ENCODE peak calls at places on chromosomes 3 and 15, in eight cellular contexts. K, C, M, L, T, Q, F and I are unnamed samples.
A peak's percentile ranks its signal among the peaks of the same experiment; 100 is the strongest.

GRCh38 chr3:141659821-141660597 is 78.1 kb upstream of the RNF7 start:
- DNase-seq in K (no peak), C (peak; percentile 49), M (no peak), L (no peak), T (no peak), Q (no peak), F (peak; percentile 83), I (peak; percentile 46)

GRCh38 chr3:188465311-188465710 is 311.4 kb downstream of the LPP start:
- DNase-seq in K (no peak), C (no peak), M (no peak), L (no peak), T (no peak), Q (no peak), F (no peak), I (no peak)

GRCh38 chr3:14468621-14468981 is 66.2 kb downstream of the SLC6A6 start:
- DNase-seq in K (no peak), C (no peak), M (no peak), L (no peak), T (no peak), Q (no peak), F (no peak), I (no peak)

GRCh38 chr3:139541156-139541897 is 1.8 kb upstream of the RBP1 start:
- DNase-seq in K (no peak), C (no peak), M (no peak), L (no peak), T (no peak), Q (no peak), F (no peak), I (no peak)

GRCh38 chr3:187673012-187673411 is 2.8 kb upstream of the SST start:
- DNase-seq in K (no peak), C (no peak), M (no peak), L (no peak), T (no peak), Q (no peak), F (no peak), I (no peak)

GRCh38 chr15:92112180-92112579 is 258.7 kb downstream of the SLCO3A1 start:
- DNase-seq in K (no peak), C (no peak), M (no peak), L (no peak), T (no peak), Q (no peak), F (no peak), I (no peak)

GRCh38 chr3:75035146-75035545 is 420.7 kb upstream of the CNTN3 start:
- DNase-seq in K (no peak), C (no peak), M (no peak), L (no peak), T (no peak), Q (no peak), F (no peak), I (no peak)

GRCh38 chr3:69079269-69080159 is 651 bp downstream of the UBA3 start:
- DNase-seq in K (no peak), C (no peak), M (no peak), L (no peak), T (peak; percentile 7), Q (no peak), F (peak; percentile 72), I (no peak)

GRCh38 chr3:27311400-27311799 is 57.8 kb downstream of the NEK10 start:
- DNase-seq in K (no peak), C (no peak), M (no peak), L (no peak), T (no peak), Q (no peak), F (no peak), I (no peak)

DNA sequence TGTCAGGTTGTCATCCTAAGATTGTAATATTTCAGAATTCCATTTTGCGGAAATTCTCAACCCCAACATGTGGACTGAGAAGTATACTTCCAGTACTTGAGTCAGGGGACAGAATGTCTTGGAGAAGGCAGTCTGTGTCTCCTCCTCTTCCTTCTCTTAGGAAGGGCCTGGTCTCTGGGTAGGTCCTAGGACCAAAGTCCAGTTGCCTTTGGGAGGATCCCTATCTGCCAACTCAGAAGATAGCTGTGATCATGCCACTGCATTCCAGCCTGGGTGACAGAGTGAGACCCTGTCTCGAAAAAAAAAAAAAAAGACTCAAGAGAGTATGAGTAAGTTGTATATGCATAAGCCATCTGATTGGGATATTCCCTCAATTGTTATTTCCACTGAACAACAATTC is 23.9 kb upstream of the FAM3D start:
- DNase-seq in K (no peak), C (no peak), M (no peak), L (no peak), T (no peak), Q (no peak), F (no peak), I (no peak)
- H3K9me3 ChIP-seq in K (peaks cover 6% of the 10 kb centered on the region), C (no peaks in the 10 kb centered on the region), M (peaks cover 4% of the 10 kb centered on the region), L (no peaks in the 10 kb centered on the region), T (no peaks in the 10 kb centered on the region), Q (no peaks in the 10 kb centered on the region), F (no peaks in the 10 kb centered on the region), I (no peaks in the 10 kb centered on the region)

DNA sequence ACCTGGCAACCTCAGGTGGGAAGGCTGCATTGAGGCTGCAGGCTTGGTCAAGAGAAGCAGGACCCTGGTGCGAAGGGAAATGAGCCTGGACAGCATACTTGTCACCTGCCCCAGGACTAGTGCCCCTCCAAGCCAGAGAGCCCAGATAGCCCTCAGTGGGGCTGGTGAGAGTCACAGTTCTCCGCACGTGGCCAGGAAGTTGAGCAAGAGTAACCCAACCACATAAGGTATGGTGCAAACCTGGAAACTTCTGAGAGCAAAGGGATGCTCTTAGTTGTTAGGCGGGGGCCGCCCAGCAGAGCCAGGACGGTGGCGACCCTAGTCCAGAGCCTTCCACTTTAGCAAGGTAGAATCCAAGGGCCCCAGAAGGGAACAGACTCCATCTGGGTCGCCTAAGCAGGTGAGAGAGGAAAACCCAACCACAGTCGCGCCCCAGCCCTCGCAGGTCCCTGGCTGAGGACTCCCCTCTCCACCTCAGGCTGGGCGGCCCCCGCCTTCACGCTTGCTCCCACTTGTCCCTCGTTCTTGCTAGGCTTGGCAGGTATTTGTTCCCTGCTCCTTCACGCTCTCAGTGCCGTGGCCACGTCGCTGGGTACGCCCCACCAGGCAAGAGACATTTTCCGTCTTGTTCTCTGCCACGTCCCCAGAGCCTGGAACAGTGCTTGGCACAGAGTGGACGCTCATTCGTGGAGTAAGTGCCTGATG is 1.1 kb upstream of the VPS18 start:
- DNase-seq in K (no peak), C (no peak), M (no peak), L (no peak), T (peak; percentile 38), Q (no peak), F (no peak), I (no peak)
- H3K27ac ChIP-seq in K (no peak overlapping the region), C (peak overlapping the region; percentile 90), M (no peak overlapping the region), L (no peak overlapping the region), T (no peak overlapping the region), Q (peak overlapping the region; percentile 89), F (no peak overlapping the region), I (peak overlapping the region; percentile 91)

GRCh38 chr15:25241241-25241801 is 197.5 kb downstream of the UBE3A start:
- DNase-seq in K (no peak), C (no peak), M (no peak), L (no peak), T (no peak), Q (no peak), F (no peak), I (no peak)
- H3K9me3 ChIP-seq in K (no peaks in the 10 kb centered on the region), C (peaks cover 7% of the 10 kb centered on the region), M (peaks cover 75% of the 10 kb centered on the region), L (no peaks in the 10 kb centered on the region), T (no peaks in the 10 kb centered on the region), Q (no peaks in the 10 kb centered on the region), F (no peaks in the 10 kb centered on the region), I (no peaks in the 10 kb centered on the region)

GRCh38 chr15:75063338-75063737 is 39.9 kb downstream of the PPCDC start:
- DNase-seq in K (no peak), C (no peak), M (no peak), L (no peak), T (no peak), Q (peak; percentile 11), F (peak; percentile 31), I (no peak)

GRCh38 chr15:75061272-75061671 is 37.9 kb downstream of the PPCDC start:
- DNase-seq in K (no peak), C (no peak), M (no peak), L (no peak), T (no peak), Q (peak; percentile 15), F (no peak), I (no peak)

GRCh38 chr15:75065467-75065850 is 42.1 kb downstream of the PPCDC start:
- DNase-seq in K (no peak), C (no peak), M (no peak), L (no peak), T (no peak), Q (peak; percentile 14), F (peak; percentile 25), I (no peak)

GRCh38 chr15:75063889-75064288 is 40.5 kb downstream of the PPCDC start:
- DNase-seq in K (no peak), C (no peak), M (no peak), L (no peak), T (no peak), Q (peak; percentile 14), F (peak; percentile 43), I (no peak)

GRCh38 chr15:75062706-75063105 is 39.3 kb downstream of the PPCDC start:
- DNase-seq in K (no peak), C (no peak), M (no peak), L (no peak), T (no peak), Q (no peak), F (peak; percentile 29), I (no peak)
- H3K27ac ChIP-seq in K (no peak overlapping the region), C (no peak overlapping the region), M (no peak overlapping the region), L (no peak overlapping the region), T (no peak overlapping the region), Q (no peak overlapping the region), F (no peak overlapping the region), I (no peak overlapping the region)

DNA sequence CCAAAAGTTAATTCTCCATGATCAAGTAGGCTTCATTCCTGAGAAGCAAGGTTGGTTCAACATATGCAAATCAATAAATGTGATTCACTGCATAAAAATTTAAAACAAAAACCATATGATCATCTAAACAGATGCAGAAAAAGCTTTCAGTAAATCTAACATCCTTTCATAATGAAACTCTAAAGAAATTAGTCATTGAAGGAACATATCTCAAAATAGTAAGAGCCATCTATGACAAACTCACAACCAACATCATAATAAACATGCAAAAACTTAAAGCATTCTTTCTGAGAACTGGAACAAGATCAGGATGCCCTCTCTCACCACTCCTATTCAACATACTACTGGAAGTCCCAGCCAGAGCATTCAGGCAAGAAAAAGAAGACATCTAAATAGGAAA is 254.1 kb downstream of the AGBL1 start:
- DNase-seq in K (no peak), C (no peak), M (no peak), L (no peak), T (no peak), Q (no peak), F (no peak), I (no peak)
- H3K9me3 ChIP-seq in K (peaks cover 14% of the 10 kb centered on the region), C (peaks cover 16% of the 10 kb centered on the region), M (peaks cover 16% of the 10 kb centered on the region), L (no peaks in the 10 kb centered on the region), T (no peaks in the 10 kb centered on the region), Q (no peaks in the 10 kb centered on the region), F (no peaks in the 10 kb centered on the region), I (no peaks in the 10 kb centered on the region)